ENCODE peak calls at places on chromosomes 5 and 9, in six cellular contexts. L is NCI-H1417; B is M059J; E is AML-193; K is naive thymus-derived CD8-positive, alpha-beta T cell; X is HuH-7. H is an unnamed sample.

GRCh38 chr5:102811962-102812361 is 56.9 kb downstream of the PAM start:
- DNase-seq in L (peak), B (peak), E (no peak), K (no peak), X (no peak), H (peak)

GRCh38 chr9:84101892-84102632 is 121.5 kb downstream of the RMI1 start:
- DNase-seq in L (no peak), B (peak), E (no peak), K (no peak), X (no peak), H (no peak)

GRCh38 chr5:76691470-76692273 is 24.3 kb upstream of the F2R start:
- DNase-seq in L (no peak), B (peak), E (no peak), K (no peak), X (no peak), H (no peak)

GRCh38 chr9:85931495-85931894 is 9.5 kb upstream of the NAA35 start:
- DNase-seq in L (no peak), B (no peak), E (no peak), K (no peak), X (no peak), H (no peak)

GRCh38 chr5:139849942-139850341 is 54.3 kb downstream of the PSD2 start:
- DNase-seq in L (no peak), B (peak), E (no peak), K (no peak), X (no peak), H (no peak)

GRCh38 chr5:71974165-71974564 is 133.1 kb upstream of the MAP1B start:
- DNase-seq in L (no peak), B (no peak), E (no peak), K (no peak), X (no peak), H (no peak)

GRCh38 chr9:136380381-136380780 is 6.9 kb upstream of the CARD9 start:
- DNase-seq in L (no peak), B (no peak), E (no peak), K (no peak), X (no peak), H (no peak)

GRCh38 chr9:126532019-126532462 is 81.7 kb upstream of the LMX1B start:
- DNase-seq in L (no peak), B (no peak), E (no peak), K (no peak), X (no peak), H (no peak)

GRCh38 chr5:83924171-83924570 is 203.5 kb upstream of the HAPLN1 start:
- DNase-seq in L (no peak), B (peak), E (no peak), K (no peak), X (no peak), H (no peak)

GRCh38 chr5:107577551-107577950 is 93.2 kb downstream of the EFNA5 start:
- DNase-seq in L (no peak), B (no peak), E (no peak), K (no peak), X (no peak), H (no peak)

GRCh38 chr9:135090547-135090946 is 3.1 kb downstream of the OLFM1 start:
- DNase-seq in L (no peak), B (no peak), E (no peak), K (no peak), X (no peak), H (peak)

GRCh38 chr5:161889971-161890370 is 42.1 kb downstream of the GABRA1 start:
- DNase-seq in L (no peak), B (no peak), E (no peak), K (no peak), X (no peak), H (peak)

GRCh38 chr5:165029471-165029870 is 1524.1 kb downstream of the MAT2B start:
- DNase-seq in L (peak), B (peak), E (peak), K (no peak), X (peak), H (peak)

GRCh38 chr5:15938961-15939360 is 240.6 kb downstream of the MARCHF11 start:
- DNase-seq in L (no peak), B (peak), E (no peak), K (no peak), X (no peak), H (peak)

GRCh38 chr5:53479045-53479655 is 1.3 kb upstream of the FST start:
- DNase-seq in L (no peak), B (no peak), E (no peak), K (no peak), X (peak), H (peak)

GRCh38 chr9:83966209-83966582 is 13.8 kb downstream of the HNRNPK start:
- DNase-seq in L (no peak), B (no peak), E (no peak), K (no peak), X (no peak), H (no peak)

GRCh38 chr5:180665682-180666404 is 16.4 kb upstream of the FLT4 start:
- DNase-seq in L (no peak), B (no peak), E (no peak), K (no peak), X (no peak), H (no peak)

GRCh38 chr5:72624641-72625236 is 117.5 kb upstream of the ZNF366 start:
- DNase-seq in L (no peak), B (peak), E (no peak), K (no peak), X (no peak), H (peak)

GRCh38 chr5:1781726-1782384 is 17.8 kb downstream of the MRPL36 start:
- DNase-seq in L (no peak), B (no peak), E (no peak), K (no peak), X (no peak), H (no peak)

GRCh38 chr5:170355601-170356098 is 33.5 kb downstream of the KCNMB1 start:
- DNase-seq in L (peak), B (no peak), E (no peak), K (no peak), X (no peak), H (no peak)

GRCh38 chr5:61306531-61307195 is 25.4 kb upstream of the ZSWIM6 start:
- DNase-seq in L (no peak), B (peak), E (no peak), K (no peak), X (no peak), H (peak)

GRCh38 chr5:133253076-133253475 is 201.3 kb downstream of the HSPA4 start:
- DNase-seq in L (peak), B (no peak), E (no peak), K (no peak), X (no peak), H (no peak)

GRCh38 chr9:81195206-81195605 is 494.1 kb downstream of the TLE1 start:
- DNase-seq in L (no peak), B (no peak), E (no peak), K (no peak), X (no peak), H (no peak)

GRCh38 chr9:92180669-92181181 is 65.5 kb upstream of the SPTLC1 start:
- DNase-seq in L (peak), B (peak), E (no peak), K (no peak), X (no peak), H (peak)

GRCh38 chr9:69018688-69019087 is 4.8 kb upstream of the PRKACG start:
- DNase-seq in L (peak), B (no peak), E (no peak), K (no peak), X (no peak), H (no peak)

GRCh38 chr9:130661461-130662098 is 2.8 kb upstream of the PRDM12 start:
- DNase-seq in L (no peak), B (no peak), E (no peak), K (no peak), X (no peak), H (no peak)

GRCh38 chr5:157602505-157602904 is 26.9 kb upstream of the ADAM19 start:
- DNase-seq in L (no peak), B (peak), E (no peak), K (peak), X (no peak), H (peak)

GRCh38 chr5:78610163-78610583 is 38.4 kb downstream of the LHFPL2 start:
- DNase-seq in L (no peak), B (peak), E (no peak), K (no peak), X (no peak), H (no peak)

GRCh38 chr5:58127486-58128220 is 332.2 kb downstream of the PLK2 start:
- DNase-seq in L (no peak), B (no peak), E (no peak), K (no peak), X (no peak), H (no peak)

GRCh38 chr9:87613265-87614111 is 112.4 kb upstream of the CTSL start:
- DNase-seq in L (no peak), B (peak), E (no peak), K (no peak), X (peak), H (no peak)

GRCh38 chr9:92342825-92343488 is 17.2 kb downstream of the CENPP start:
- DNase-seq in L (peak), B (no peak), E (peak), K (no peak), X (no peak), H (no peak)

GRCh38 chr9:115241641-115242040 is 123.7 kb upstream of the TNC start:
- DNase-seq in L (peak), B (no peak), E (no peak), K (no peak), X (no peak), H (no peak)

H was measured in MCF 10A.